ENCODE peak calls at places on chromosome 4, in four cellular contexts. One of them, this sample, is unnamed.
A peak's percentile ranks its signal among the peaks of the same experiment; 100 is the strongest.

GRCh38 chr4:23327120-23327519 is 562.7 kb downstream of the PPARGC1A start:
- DNase-seq in spleen: no peak
- DNase-seq in transverse colon: no peak
- DNase-seq in ovary: no peak
- DNase-seq in this sample: no peak

GRCh38 chr4:95539056-95539455 is 9.7 kb downstream of the UNC5C start:
- DNase-seq in spleen: no peak
- DNase-seq in transverse colon: no peak
- DNase-seq in ovary: no peak
- DNase-seq in this sample: no peak

GRCh38 chr4:143606470-143606869 is 93.0 kb downstream of the SMARCA5 start:
- DNase-seq in spleen: no peak
- DNase-seq in transverse colon: no peak
- DNase-seq in ovary: no peak
- DNase-seq in this sample: no peak

GRCh38 chr4:82652062-82652461 is 90.3 kb upstream of the TMEM150C start:
- DNase-seq in spleen: no peak
- DNase-seq in transverse colon: no peak
- DNase-seq in ovary: no peak
- DNase-seq in this sample: no peak

GRCh38 chr4:100722866-100723459 is 205.1 kb upstream of the EMCN start:
- DNase-seq in spleen: no peak
- DNase-seq in transverse colon: no peak
- DNase-seq in ovary: no peak
- DNase-seq in this sample: no peak

GRCh38 chr4:138775485-138775884 is 240.1 kb upstream of the NOCT start:
- DNase-seq in spleen: no peak
- DNase-seq in transverse colon: no peak
- DNase-seq in ovary: no peak
- DNase-seq in this sample: no peak

GRCh38 chr4:99998062-99998880 is 48.2 kb upstream of the H2AZ1 start:
- DNase-seq in spleen: no peak
- DNase-seq in transverse colon: no peak
- DNase-seq in ovary: no peak
- DNase-seq in this sample: no peak

GRCh38 chr4:184762100-184762499 is 28.2 kb upstream of the CENPU start:
- DNase-seq in spleen: no peak
- DNase-seq in transverse colon: no peak
- DNase-seq in ovary: no peak
- DNase-seq in this sample: peak; percentile 15

GRCh38 chr4:80209302-80209701 is 12.0 kb downstream of the PRDM8 start:
- DNase-seq in spleen: no peak
- DNase-seq in transverse colon: no peak
- DNase-seq in ovary: no peak
- DNase-seq in this sample: no peak

GRCh38 chr4:28479666-28480065 is 1619.0 kb downstream of the STIM2 start:
- DNase-seq in spleen: no peak
- DNase-seq in transverse colon: no peak
- DNase-seq in ovary: no peak
- DNase-seq in this sample: no peak

GRCh38 chr4:52873191-52873590 is 11.1 kb downstream of the RASL11B start:
- DNase-seq in spleen: no peak
- DNase-seq in transverse colon: peak; percentile 53
- DNase-seq in ovary: no peak
- DNase-seq in this sample: no peak

GRCh38 chr4:139833131-139833930 is 167.7 kb downstream of the MGST2 start:
- DNase-seq in spleen: no peak
- DNase-seq in transverse colon: no peak
- DNase-seq in ovary: no peak
- DNase-seq in this sample: no peak

GRCh38 chr4:76850010-76850441 is 47.9 kb downstream of the SOWAHB start:
- DNase-seq in spleen: no peak
- DNase-seq in transverse colon: no peak
- DNase-seq in ovary: no peak
- DNase-seq in this sample: no peak

GRCh38 chr4:159966741-159967140 is 863.9 kb downstream of the RAPGEF2 start:
- DNase-seq in spleen: no peak
- DNase-seq in transverse colon: no peak
- DNase-seq in ovary: no peak
- DNase-seq in this sample: no peak

GRCh38 chr4:109977854-109978501 is 65.3 kb downstream of the EGF start:
- DNase-seq in spleen: no peak
- DNase-seq in transverse colon: no peak
- DNase-seq in ovary: no peak
- DNase-seq in this sample: no peak

GRCh38 chr4:56908206-56909082 is 744 bp downstream of the REST start:
- DNase-seq in spleen: peak; percentile 95
- DNase-seq in transverse colon: peak; percentile 70
- DNase-seq in ovary: peak; percentile 65
- DNase-seq in this sample: peak; percentile 76

GRCh38 chr4:40719008-40719623 is 30.6 kb upstream of the NSUN7 start:
- DNase-seq in spleen: no peak
- DNase-seq in transverse colon: no peak
- DNase-seq in ovary: no peak
- DNase-seq in this sample: no peak

GRCh38 chr4:137387924-137388323 is 144.4 kb downstream of the PCDH18 start:
- DNase-seq in spleen: no peak
- DNase-seq in transverse colon: no peak
- DNase-seq in ovary: no peak
- DNase-seq in this sample: no peak

GRCh38 chr4:162241857-162242256 is 78.1 kb upstream of the FSTL5 start:
- DNase-seq in spleen: no peak
- DNase-seq in transverse colon: no peak
- DNase-seq in ovary: no peak
- DNase-seq in this sample: no peak

GRCh38 chr4:108270466-108271450 is 102.0 kb upstream of the LEF1 start:
- DNase-seq in spleen: no peak
- DNase-seq in transverse colon: no peak
- DNase-seq in ovary: no peak
- DNase-seq in this sample: no peak

GRCh38 chr4:90318208-90318607 is 191.0 kb downstream of the CCSER1 start:
- DNase-seq in spleen: no peak
- DNase-seq in transverse colon: no peak
- DNase-seq in ovary: no peak
- DNase-seq in this sample: no peak

DNA sequence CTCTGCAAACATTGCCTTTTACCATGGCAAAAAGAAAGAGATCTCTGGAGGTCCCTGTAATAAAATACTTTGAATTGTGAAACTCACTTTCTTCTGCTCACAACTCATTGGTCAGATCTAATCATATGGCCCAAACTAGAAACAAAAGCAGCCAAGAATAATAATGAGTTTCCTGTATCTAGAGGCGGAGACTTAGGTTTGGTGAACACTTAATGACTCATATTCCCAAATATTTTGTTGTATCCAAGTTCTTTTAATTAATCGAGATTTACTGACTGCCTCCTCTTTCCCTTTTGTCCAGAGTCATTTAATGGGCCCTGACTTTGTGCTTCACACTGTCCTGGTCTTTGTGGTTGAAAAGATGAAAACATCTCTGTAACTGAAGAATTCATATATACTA is 190.6 kb downstream of the CCSER1 start:
- DNase-seq in spleen: no peak
- DNase-seq in transverse colon: no peak
- DNase-seq in ovary: no peak
- DNase-seq in this sample: no peak
- TF ChIP-seq POLR2A in spleen: no peak
- TF ChIP-seq POLR2A in transverse colon: no peak
- TF ChIP-seq POLR2A in ovary: no peak
- TF ChIP-seq POLR2A in this sample: no peak

DNA sequence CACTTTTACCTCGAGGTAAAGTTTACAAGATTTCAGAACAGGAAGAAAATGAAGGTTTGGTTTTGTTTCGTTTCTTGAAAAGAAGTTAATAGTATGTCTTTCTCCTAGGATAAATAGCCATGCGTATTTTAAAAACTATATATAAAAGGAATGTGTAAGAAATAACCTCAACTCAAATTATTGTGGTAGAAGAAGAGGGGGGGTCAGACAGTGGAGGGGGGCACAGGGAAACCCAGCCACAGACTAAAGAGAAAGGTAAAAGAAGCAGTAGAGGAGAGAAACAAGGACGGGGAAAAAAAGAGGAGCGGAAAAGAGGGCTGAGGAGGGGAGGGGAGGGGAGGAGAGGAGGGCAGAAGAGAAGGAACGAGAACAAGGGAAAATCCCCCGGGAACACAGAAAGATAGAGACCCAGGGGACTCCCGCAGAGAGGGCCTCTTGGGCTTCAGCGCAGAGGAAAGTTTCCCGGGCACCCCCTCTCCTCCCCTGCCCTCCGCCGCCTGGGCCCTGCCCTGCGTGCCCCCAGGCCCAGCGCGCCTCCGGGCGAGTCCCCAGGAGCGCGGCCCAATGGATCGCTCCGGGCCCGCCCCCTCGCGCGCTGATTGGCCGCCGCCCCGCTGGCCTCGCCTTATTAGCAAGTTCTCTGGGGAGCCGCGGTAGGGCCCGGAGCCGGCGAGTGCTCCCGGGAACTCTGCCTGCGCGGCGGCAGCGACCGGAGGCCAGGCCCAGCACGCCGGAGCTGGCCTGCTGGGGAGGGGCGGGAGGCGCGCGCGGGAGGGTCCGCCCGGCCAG is at the start of gene MSX1:
- DNase-seq in spleen: peak; percentile 89
- DNase-seq in transverse colon: peak; percentile 76
- DNase-seq in ovary: peak; percentile 87
- DNase-seq in this sample: peak; percentile 90
- TF ChIP-seq POLR2A in spleen: peak; percentile 68
- TF ChIP-seq POLR2A in transverse colon: no peak
- TF ChIP-seq POLR2A in ovary: peak; percentile 60
- TF ChIP-seq POLR2A in this sample: no peak

DNA sequence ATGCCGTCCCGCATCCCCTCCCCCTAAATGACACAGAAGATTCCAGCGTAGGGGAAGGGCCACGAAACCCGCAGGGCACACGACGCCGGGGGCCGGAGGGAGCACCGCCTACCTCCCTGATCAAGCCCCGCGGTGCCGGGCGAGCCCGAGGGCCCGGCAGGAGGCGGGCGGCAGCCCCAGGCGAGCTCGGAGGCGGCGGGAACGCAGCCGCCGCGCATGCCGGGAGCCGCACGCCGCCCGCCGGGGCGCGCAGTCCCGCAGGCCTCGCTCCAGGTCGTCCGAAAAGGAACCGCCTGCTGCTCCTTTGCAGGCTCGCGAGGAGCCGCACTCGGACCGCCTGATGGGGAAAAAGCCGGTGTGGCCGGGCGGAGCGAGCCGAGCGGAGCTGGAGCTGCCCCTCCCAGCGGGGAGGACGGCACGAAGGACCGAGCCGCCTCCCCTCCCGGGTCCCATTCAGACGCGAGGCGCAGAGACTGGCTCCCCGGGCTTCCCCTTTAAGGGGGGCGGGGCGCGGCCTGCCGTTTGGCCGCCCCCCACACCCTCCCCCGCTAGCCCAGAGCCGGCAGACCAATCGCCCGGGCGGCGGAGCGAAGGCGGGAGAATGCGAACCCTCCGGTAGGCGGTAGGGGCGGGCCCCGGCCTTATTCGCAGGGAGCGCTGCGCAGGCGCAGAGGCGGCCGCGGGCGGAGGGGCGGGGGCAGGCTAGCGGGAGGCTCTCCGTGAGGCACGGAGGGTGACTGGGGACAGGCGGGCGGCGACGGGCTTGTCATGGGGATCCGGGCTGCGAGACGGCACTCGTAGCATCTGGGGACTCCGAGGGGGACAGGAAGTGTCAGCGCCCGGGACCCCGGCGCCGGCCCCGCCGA is 561 bp upstream of the ING2 start:
- DNase-seq in spleen: peak; percentile 100
- DNase-seq in transverse colon: peak; percentile 99
- DNase-seq in ovary: peak; percentile 99
- DNase-seq in this sample: peak; percentile 99
- TF ChIP-seq POLR2A in spleen: peak; percentile 65
- TF ChIP-seq POLR2A in transverse colon: peak; percentile 84
- TF ChIP-seq POLR2A in ovary: peak; percentile 61
- TF ChIP-seq POLR2A in this sample: no peak

GRCh38 chr4:42654606-42655005 is 2.3 kb downstream of the ATP8A1 start:
- DNase-seq in spleen: no peak
- DNase-seq in transverse colon: no peak
- DNase-seq in ovary: peak; percentile 35
- DNase-seq in this sample: no peak

GRCh38 chr4:42655248-42655647 is 1.7 kb downstream of the ATP8A1 start:
- DNase-seq in spleen: no peak
- DNase-seq in transverse colon: no peak
- DNase-seq in ovary: no peak
- DNase-seq in this sample: no peak

GRCh38 chr4:42655921-42656735 is 777 bp downstream of the ATP8A1 start:
- DNase-seq in spleen: peak; percentile 92
- DNase-seq in transverse colon: peak; percentile 65
- DNase-seq in ovary: peak; percentile 37
- DNase-seq in this sample: peak; percentile 66

GRCh38 chr4:42656736-42656985 is 244 bp downstream of the ATP8A1 start:
- DNase-seq in spleen: no peak
- DNase-seq in transverse colon: no peak
- DNase-seq in ovary: no peak
- DNase-seq in this sample: no peak

GRCh38 chr4:42656986-42657792 is at the start of gene ATP8A1:
- DNase-seq in spleen: peak; percentile 99
- DNase-seq in transverse colon: peak; percentile 96
- DNase-seq in ovary: peak; percentile 92
- DNase-seq in this sample: peak; percentile 94
- TF ChIP-seq POLR2A in spleen: peak; percentile 71
- TF ChIP-seq POLR2A in transverse colon: peak; percentile 77
- TF ChIP-seq POLR2A in ovary: peak; percentile 51
- TF ChIP-seq POLR2A in this sample: peak; percentile 48

DNA sequence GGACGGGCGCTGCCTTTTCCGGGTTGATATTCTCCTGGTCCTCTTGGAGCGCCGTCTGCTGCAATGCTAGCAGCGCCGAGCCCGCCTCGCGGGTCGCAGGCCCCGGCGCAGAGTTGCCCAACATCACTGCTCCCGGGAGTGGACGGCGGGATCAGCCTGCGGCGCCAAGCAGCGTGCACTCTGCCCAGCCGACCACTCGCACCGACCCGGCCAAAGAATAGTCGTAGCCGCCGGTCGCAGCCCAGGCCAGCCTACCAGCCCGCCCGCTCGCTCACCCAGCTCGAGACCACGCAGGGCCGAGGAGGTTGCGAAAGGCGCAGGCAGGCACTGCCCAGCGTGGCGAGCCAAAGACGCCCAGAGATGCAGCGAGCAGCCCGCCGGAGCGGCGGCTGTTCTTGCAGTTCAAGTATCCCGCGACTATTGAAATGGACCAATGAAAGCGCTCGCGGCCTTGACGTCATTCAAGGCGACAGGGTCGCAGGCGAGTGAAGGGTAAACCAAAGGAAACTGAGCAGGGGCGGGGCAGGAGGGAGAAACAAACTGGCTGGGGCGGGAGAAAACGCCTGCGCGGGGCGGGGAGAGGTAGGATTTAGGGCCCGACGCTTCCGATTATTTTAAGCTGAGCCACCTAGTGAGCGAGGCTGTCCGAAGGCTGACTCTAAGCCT is at the start of gene CCNA2:
- DNase-seq in spleen: peak; percentile 97
- DNase-seq in transverse colon: peak; percentile 97
- DNase-seq in ovary: peak; percentile 97
- DNase-seq in this sample: peak; percentile 98
- TF ChIP-seq POLR2A in spleen: no peak
- TF ChIP-seq POLR2A in transverse colon: peak; percentile 53
- TF ChIP-seq POLR2A in ovary: no peak
- TF ChIP-seq POLR2A in this sample: no peak